ENCODE peak calls at places on chromosomes 12 and 14, in six cellular contexts. J is IMR-90, F is upper lobe of right lung, N is ovary, M is left ventricle myocardium inferior, O is ascending aorta. Z is an unnamed sample.

GRCh38 chr12:34344851-34345522 is 322.7 kb downstream of the ALG10 start:
- DNase-seq in N (no peak), J (no peak), F (no peak), M (no peak), O (no peak), Z (no peak)

GRCh38 chr12:104055686-104056388 is 5.8 kb upstream of the GLT8D2 start:
- DNase-seq in J (peak; percentile 47), M (peak; percentile 79), F (peak; percentile 81), N (no peak), O (no peak), Z (no peak)

GRCh38 chr14:34222122-34222521 is 239.9 kb downstream of the SPTSSA start:
- DNase-seq in J (no peak), N (no peak), M (no peak), F (no peak), O (no peak), Z (no peak)

GRCh38 chr12:105272814-105273416 is 36.9 kb upstream of the APPL2 start:
- DNase-seq in M (no peak), F (no peak), N (no peak), O (no peak), J (no peak), Z (no peak)

GRCh38 chr14:61380984-61381383 is 59.6 kb downstream of the PRKCH start:
- DNase-seq in F (no peak), J (no peak), M (no peak), O (no peak), N (no peak), Z (no peak)

GRCh38 chr12:30286345-30286926 is 409.2 kb downstream of the IPO8 start:
- DNase-seq in J (peak; percentile 42), M (no peak), N (no peak), O (no peak), F (no peak), Z (no peak)

GRCh38 chr12:90029317-90029716 is 320.7 kb upstream of the ATP2B1 start:
- DNase-seq in J (no peak), O (no peak), M (no peak), N (no peak), F (no peak), Z (no peak)

GRCh38 chr14:76771432-76771980 is 10.2 kb downstream of the VASH1 start:
- DNase-seq in M (no peak), J (no peak), O (no peak), F (no peak), N (no peak), Z (no peak)

GRCh38 chr12:130398089-130398848 is 60.6 kb downstream of the PIWIL1 start:
- DNase-seq in J (no peak), O (no peak), F (no peak), M (peak; percentile 23), N (no peak), Z (no peak)

GRCh38 chr14:31025335-31026075 is at the start of gene AP4S1:
- DNase-seq in M (peak; percentile 41), J (no peak), F (peak; percentile 79), O (no peak), N (peak; percentile 70), Z (peak; percentile 57)

DNA sequence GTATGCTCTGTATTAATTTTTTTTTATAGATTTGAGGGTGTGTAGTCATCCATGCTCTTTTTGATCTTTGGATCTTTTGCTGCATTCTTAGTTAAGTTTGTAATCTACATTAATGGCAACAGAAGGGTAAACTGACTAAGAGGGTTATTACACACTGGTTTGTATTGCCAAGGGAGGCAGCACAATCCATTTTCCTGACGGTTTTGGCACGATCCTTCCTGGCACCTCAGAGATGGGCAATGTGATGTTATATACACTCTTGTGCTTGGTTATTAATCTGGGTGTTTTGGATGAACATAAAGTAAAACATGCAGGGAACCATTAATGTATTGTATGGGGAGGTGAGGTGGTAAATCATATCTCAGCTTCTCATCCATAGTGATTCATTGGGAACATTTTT is 98.8 kb upstream of the SLC38A2 start:
- DNase-seq in M (no peak), O (no peak), N (no peak), F (no peak), J (no peak), Z (no peak)
- H3K4me1 ChIP-seq in M (peaks cover 67% of the 10 kb centered on the region), O (peaks cover 4% of the 10 kb centered on the region), N (peaks cover 6% of the 10 kb centered on the region), F (peaks cover 25% of the 10 kb centered on the region), J (peaks cover 16% of the 10 kb centered on the region), Z (no peaks in the 10 kb centered on the region)

GRCh38 chr14:80901813-80902212 is 39.7 kb downstream of the CEP128 start:
- DNase-seq in N (no peak), J (no peak), O (no peak), M (no peak), F (no peak), Z (no peak)
- H3K36me3 ChIP-seq in N (no peaks in the 10 kb centered on the region), J (no peaks in the 10 kb centered on the region), O (no peaks in the 10 kb centered on the region), M (no peaks in the 10 kb centered on the region), F (no peaks in the 10 kb centered on the region), Z (peaks cover 11% of the 10 kb centered on the region)

DNA sequence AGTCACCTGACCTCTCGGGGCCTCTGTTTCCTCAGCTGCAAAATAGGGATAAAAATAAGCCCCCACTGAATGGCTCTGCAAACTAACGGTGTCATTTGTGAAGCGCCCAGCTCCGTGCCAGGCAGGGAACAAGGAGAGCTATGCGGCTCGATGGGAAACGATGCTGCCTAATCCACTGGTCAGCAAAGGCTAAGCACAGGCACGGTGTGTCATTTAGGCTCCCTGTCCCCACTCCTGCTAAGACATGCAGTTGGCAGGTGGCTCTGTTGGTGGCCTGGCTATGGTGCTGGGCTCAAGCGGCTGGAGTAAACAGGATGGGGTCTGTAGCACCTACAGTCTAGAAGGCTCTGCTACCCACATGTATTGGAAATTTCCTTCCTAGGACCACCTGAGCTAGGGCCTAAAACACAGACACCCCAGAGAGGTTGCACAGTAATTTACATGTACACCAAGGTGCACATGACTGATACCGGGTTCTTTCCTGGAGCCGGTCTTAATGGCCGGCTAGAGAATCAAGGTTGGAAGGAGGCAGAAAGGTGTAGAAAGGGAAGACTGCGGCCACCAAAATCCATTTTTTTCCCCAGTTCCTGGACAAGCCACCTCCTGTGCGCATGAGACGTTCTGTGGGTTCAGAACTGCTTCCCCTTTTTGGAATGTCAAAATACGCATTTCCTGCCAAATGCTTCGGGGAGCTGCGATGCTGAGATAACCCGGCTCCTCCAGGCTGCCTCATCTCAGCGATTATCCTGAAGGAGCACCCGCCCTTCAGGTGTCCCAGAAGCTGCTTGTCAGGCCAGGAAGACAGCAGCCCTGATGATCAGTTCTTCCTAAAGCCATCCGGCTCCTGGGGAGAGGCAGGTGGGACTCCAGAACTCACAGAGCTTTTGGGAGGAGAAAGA is 1.0 kb downstream of the CACNA2D4 start:
- DNase-seq in N (no peak), J (no peak), M (no peak), F (no peak), O (no peak), Z (no peak)
- H3K4me3 ChIP-seq in N (no peak overlapping the region), J (no peak overlapping the region), M (peak overlapping the region; percentile 36), F (peak overlapping the region; percentile 40), O (no peak overlapping the region), Z (no peak overlapping the region)

DNA sequence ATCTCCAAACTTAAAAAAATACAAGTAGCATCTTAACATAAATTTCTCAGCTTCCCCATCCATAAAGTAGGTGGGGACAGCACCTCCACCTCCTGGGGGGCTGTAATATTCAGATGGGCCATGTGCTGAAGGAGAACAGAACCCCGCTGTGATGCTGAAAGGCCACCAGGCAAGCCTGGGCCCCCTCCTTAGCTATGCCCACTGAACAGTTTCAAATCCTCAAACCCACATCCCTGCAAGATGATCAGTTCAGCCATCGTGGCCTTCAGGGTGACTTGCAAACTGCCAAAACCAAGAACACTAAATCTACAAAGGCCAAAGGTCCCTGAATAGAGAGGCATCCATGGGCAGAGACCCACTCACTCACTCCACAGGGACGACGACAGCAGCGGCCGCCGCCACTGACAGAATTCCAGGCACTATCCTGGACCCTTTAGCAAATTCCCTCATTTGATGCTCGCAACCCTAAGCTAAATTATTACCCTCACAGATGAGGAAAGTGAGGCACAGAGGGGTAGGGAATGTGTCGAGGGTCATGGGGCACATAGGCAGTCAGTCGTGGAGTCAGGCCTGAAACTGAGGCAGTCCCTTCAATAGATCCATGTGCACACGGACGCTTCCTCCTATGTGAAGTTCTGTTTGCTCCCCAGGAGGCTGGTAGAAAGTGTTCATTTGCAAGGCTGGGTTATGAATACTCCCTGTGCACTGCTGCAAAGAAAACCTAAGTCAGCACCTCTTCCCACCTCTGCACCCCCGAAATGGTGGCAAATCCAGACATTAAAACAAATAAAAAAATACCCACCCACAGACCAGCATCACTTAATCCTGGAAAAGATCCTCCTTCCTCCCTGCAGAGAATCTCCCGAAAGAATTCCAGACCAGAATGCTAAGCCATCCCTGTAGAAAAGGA is 5.9 kb downstream of the ITPK1 start:
- DNase-seq in M (no peak), F (no peak), N (no peak), O (no peak), J (no peak), Z (no peak)
- H3K4me1 ChIP-seq in M (peaks cover 88% of the 10 kb centered on the region), F (peaks cover 63% of the 10 kb centered on the region), N (peaks cover 14% of the 10 kb centered on the region), O (peaks cover 5% of the 10 kb centered on the region), J (peaks cover 15% of the 10 kb centered on the region), Z (peaks cover 34% of the 10 kb centered on the region)

GRCh38 chr14:103680491-103681231 is 34.6 kb downstream of the XRCC3 start:
- DNase-seq in M (no peak), N (no peak), J (no peak), F (no peak), O (no peak), Z (no peak)
- H3K36me3 ChIP-seq in M (peaks cover 98% of the 10 kb centered on the region), N (no peaks in the 10 kb centered on the region), J (peaks cover 70% of the 10 kb centered on the region), F (peaks cover 100% of the 10 kb centered on the region), O (peaks cover 99% of the 10 kb centered on the region), Z (peaks cover 92% of the 10 kb centered on the region)

GRCh38 chr12:54034784-54035310 is 2.0 kb downstream of the HOXC5 start:
- DNase-seq in M (no peak), J (no peak), F (peak; percentile 37), O (no peak), N (no peak), Z (no peak)
- H3K4me3 ChIP-seq in M (no peak overlapping the region), J (no peak overlapping the region), F (no peak overlapping the region), O (no peak overlapping the region), N (no peak overlapping the region), Z (no peak overlapping the region)

GRCh38 chr14:91403069-91403600 is 14.5 kb downstream of the CCDC88C start:
- DNase-seq in F (no peak), M (no peak), J (no peak), O (no peak), N (no peak), Z (no peak)

GRCh38 chr14:91405724-91406435 is 11.7 kb downstream of the CCDC88C start:
- DNase-seq in M (no peak), F (no peak), J (no peak), N (no peak), O (no peak), Z (no peak)

GRCh38 chr14:91406982-91407381 is 10.6 kb downstream of the CCDC88C start:
- DNase-seq in J (no peak), M (no peak), O (no peak), N (no peak), F (no peak), Z (no peak)

GRCh38 chr14:91406451-91406850 is 11.2 kb downstream of the CCDC88C start:
- DNase-seq in O (no peak), M (no peak), J (no peak), F (no peak), N (no peak), Z (no peak)

GRCh38 chr14:91405241-91405721 is 12.3 kb downstream of the CCDC88C start:
- DNase-seq in N (no peak), J (no peak), O (no peak), M (no peak), F (no peak), Z (peak; percentile 66)
- H3K4me1 ChIP-seq in N (peaks cover 4% of the 10 kb centered on the region), J (no peaks in the 10 kb centered on the region), O (no peaks in the 10 kb centered on the region), M (peaks cover 28% of the 10 kb centered on the region), F (peaks cover 32% of the 10 kb centered on the region), Z (peaks cover 98% of the 10 kb centered on the region)

GRCh38 chr12:125183187-125184067 is 118.2 kb downstream of the AACS start:
- DNase-seq in M (peak; percentile 73), J (peak; percentile 66), O (no peak), F (peak; percentile 86), N (peak; percentile 81), Z (peak; percentile 70)
- H3K36me3 ChIP-seq in M (no peaks in the 10 kb centered on the region), J (no peaks in the 10 kb centered on the region), O (no peaks in the 10 kb centered on the region), F (no peaks in the 10 kb centered on the region), N (no peaks in the 10 kb centered on the region), Z (no peaks in the 10 kb centered on the region)

Z was measured in CD4-positive, CD25-positive, alpha-beta regulatory T cell.